ENCODE peak calls at places on chromosomes 3 and 15, in four cellular contexts. B is effector CD4-positive, alpha-beta T cell; P is coronary artery; J is posterior cingulate gyrus. O is an unnamed sample.

GRCh38 chr3:38646630-38647029 is 2.9 kb downstream of the SCN5A start:
- DNase-seq in P (peak; percentile 40), B (no peak), J (no peak), O (no peak)

GRCh38 chr3:194587438-194587931 is 45.7 kb downstream of the TMEM44 start:
- DNase-seq in J (no peak), B (no peak), P (peak; percentile 86), O (no peak)

GRCh38 chr3:30685267-30685667 is 78.9 kb downstream of the TGFBR2 start:
- DNase-seq in J (no peak), P (no peak), B (no peak), O (no peak)

GRCh38 chr15:90539789-90540188 is 10.1 kb downstream of the CRTC3 start:
- DNase-seq in J (no peak), P (no peak), B (peak; percentile 22), O (peak; percentile 16)

GRCh38 chr3:5391226-5391625 is 203.7 kb downstream of the EDEM1 start:
- DNase-seq in P (no peak), B (no peak), J (no peak), O (no peak)

GRCh38 chr15:60572462-60573214 is 93.7 kb upstream of the ICE2 start:
- DNase-seq in P (no peak), J (no peak), B (no peak), O (no peak)

GRCh38 chr3:64863811-64864210 is 176.0 kb upstream of the ADAMTS9 start:
- DNase-seq in J (no peak), P (no peak), B (no peak), O (no peak)

GRCh38 chr3:157368171-157368570 is 68.5 kb upstream of the PTX3 start:
- DNase-seq in J (no peak), B (no peak), P (no peak), O (no peak)

GRCh38 chr3:42014949-42015533 is 53.1 kb upstream of the ULK4 start:
- DNase-seq in J (peak; percentile 35), P (peak; percentile 80), B (no peak), O (no peak)

GRCh38 chr3:4979401-4980228 is at the start of gene BHLHE40:
- DNase-seq in B (peak; percentile 14), P (no peak), J (no peak), O (no peak)

O was measured in naive thymus-derived CD8-positive, alpha-beta T cell.